ENCODE peak calls at places on chromosome 10, in seven cellular contexts. Z is A549, N is SK-N-SH, I is K562, D is GM12878, G is H1, O is HepG2. J is an unnamed sample.

GRCh38 chr10:14652816-14653215 is 121.9 kb downstream of the FAM107B start:
- DNase-seq in Z (no peak), N (no peak), I (no peak), D (no peak), G (no peak), O (no peak), J (no peak)

GRCh38 chr10:105071980-105072379 is 430.9 kb downstream of the SORCS3 start:
- DNase-seq in Z (no peak), N (no peak), I (no peak), D (no peak), G (no peak), O (no peak), J (no peak)

GRCh38 chr10:78972160-78972946 is 96.4 kb upstream of the ZMIZ1 start:
- DNase-seq in Z (peak), N (peak), I (peak), D (no peak), G (no peak), O (peak), J (peak)

GRCh38 chr10:79142064-79142491 is 73.3 kb downstream of the ZMIZ1 start:
- DNase-seq in Z (no peak), N (no peak), I (no peak), D (no peak), G (no peak), O (no peak), J (peak)

GRCh38 chr10:89296227-89296648 is 5.6 kb upstream of the IFIT2 start:
- DNase-seq in Z (no peak), N (no peak), I (no peak), D (no peak), G (no peak), O (no peak), J (peak)

GRCh38 chr10:132873395-132873794 is 69.0 kb downstream of the CFAP46 start:
- DNase-seq in Z (no peak), N (no peak), I (no peak), D (no peak), G (no peak), O (no peak), J (no peak)

GRCh38 chr10:119198438-119198837 is 8.9 kb upstream of the GRK5 start:
- DNase-seq in Z (peak), N (no peak), I (peak), D (no peak), G (peak), O (no peak), J (no peak)

GRCh38 chr10:124307531-124308350 is 111.0 kb downstream of the OAT start:
- DNase-seq in Z (no peak), N (no peak), I (no peak), D (no peak), G (no peak), O (no peak), J (no peak)

GRCh38 chr10:104274762-104275721 is 6.1 kb downstream of the GSTO2 start:
- DNase-seq in Z (peak), N (peak), I (peak), D (no peak), G (peak), O (no peak), J (no peak)

GRCh38 chr10:99467236-99467999 is 37.0 kb upstream of the GOT1 start:
- DNase-seq in Z (no peak), N (no peak), I (no peak), D (no peak), G (no peak), O (no peak), J (peak)

GRCh38 chr10:13614530-13615332 is 28.0 kb downstream of the PRPF18 start:
- DNase-seq in Z (no peak), N (peak), I (no peak), D (no peak), G (peak), O (no peak), J (peak)

GRCh38 chr10:35362701-35363350 is 26.5 kb downstream of the CCNY start:
- DNase-seq in Z (no peak), N (no peak), I (no peak), D (no peak), G (no peak), O (no peak), J (no peak)

GRCh38 chr10:102269017-102269416 is 23.7 kb downstream of the GBF1 start:
- DNase-seq in Z (no peak), N (no peak), I (no peak), D (no peak), G (no peak), O (no peak), J (no peak)

GRCh38 chr10:32065871-32066270 is 9.6 kb upstream of the KIF5B start:
- DNase-seq in Z (no peak), N (no peak), I (no peak), D (no peak), G (no peak), O (no peak), J (peak)

GRCh38 chr10:58280485-58280884 is 11.5 kb downstream of the CISD1 start:
- DNase-seq in Z (no peak), N (no peak), I (no peak), D (no peak), G (no peak), O (no peak), J (peak)
- TF ChIP-seq RFX5 in Z (no peak), N (no peak), I (no peak), D (no peak), G (no peak), O (no peak), J (no peak)

GRCh38 chr10:48541144-48541795 is 63.6 kb downstream of the ARHGAP22 start:
- DNase-seq in Z (no peak), N (no peak), I (no peak), D (no peak), G (peak), O (no peak), J (peak)
- TF ChIP-seq RFX5 in Z (no peak), N (no peak), I (no peak), D (no peak), G (no peak), O (no peak), J (no peak)

DNA sequence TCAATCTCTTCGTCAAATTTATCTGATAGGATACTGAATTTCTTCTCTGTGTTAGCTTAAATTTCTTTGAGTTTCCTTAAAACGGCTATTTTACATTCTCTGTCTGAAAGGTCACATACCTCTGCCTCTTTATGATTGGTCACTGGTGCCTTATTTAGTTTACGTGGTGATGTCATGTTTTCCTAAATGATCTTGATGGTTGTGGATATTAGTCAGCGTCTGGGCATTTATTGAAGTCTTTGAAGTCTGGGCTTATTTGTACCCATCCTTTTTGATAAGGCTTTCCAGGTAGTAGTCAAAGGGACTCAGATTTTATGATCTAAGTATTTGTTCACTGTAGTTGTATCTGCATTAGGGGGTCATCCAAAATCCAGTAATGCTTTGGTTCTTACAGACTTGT is 1407.5 kb upstream of the LRRTM3 start:
- DNase-seq in Z (no peak), N (no peak), I (no peak), D (no peak), G (no peak), O (peak), J (no peak)
- TF ChIP-seq RFX5 in Z (no peak), N (no peak), I (no peak), D (no peak), G (no peak), O (no peak), J (no peak)

GRCh38 chr10:131617113-131617877 is 283.5 kb upstream of the PPP2R2D start:
- DNase-seq in Z (no peak), N (peak), I (no peak), D (no peak), G (peak), O (no peak), J (no peak)

GRCh38 chr10:131616040-131616439 is 284.8 kb upstream of the PPP2R2D start:
- DNase-seq in Z (no peak), N (no peak), I (no peak), D (no peak), G (no peak), O (no peak), J (no peak)

GRCh38 chr10:131620904-131621303 is 279.9 kb upstream of the PPP2R2D start:
- DNase-seq in Z (no peak), N (no peak), I (no peak), D (no peak), G (no peak), O (no peak), J (no peak)

GRCh38 chr10:131620314-131620713 is 280.5 kb upstream of the PPP2R2D start:
- DNase-seq in Z (no peak), N (no peak), I (no peak), D (no peak), G (no peak), O (no peak), J (no peak)

DNA sequence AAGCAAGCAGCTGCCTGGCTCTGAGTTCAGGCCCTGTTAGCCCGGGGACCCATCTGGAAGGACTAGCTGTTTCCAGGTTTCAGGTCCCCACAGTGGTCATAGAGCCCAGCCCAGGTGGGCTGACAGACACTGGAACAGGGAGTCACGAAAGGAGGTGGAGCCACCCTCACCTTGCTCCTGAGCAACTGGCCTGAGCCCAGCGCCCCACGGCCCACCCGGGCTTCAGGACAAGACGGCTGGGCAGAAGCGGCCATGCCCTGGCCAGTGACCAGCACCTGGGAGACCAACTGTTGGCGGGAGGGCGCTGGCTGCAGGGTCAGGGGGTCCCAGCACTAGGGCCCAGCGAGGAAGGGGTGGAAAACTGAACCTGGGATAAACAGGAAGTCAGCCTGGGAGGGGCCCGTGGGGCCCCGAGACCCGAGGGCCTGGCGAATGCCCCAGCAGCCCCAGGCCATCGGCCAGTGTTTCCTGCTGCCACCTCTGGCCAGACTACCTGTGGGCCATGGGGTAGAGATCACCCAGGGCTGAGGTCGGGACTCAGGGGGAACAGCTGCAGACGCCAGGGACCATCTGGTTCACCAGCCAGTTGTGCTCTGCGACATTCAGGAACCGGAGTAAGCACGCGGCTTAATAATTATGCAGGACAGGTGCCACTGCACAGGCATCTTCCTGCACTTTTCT is 282.1 kb upstream of the PPP2R2D start:
- DNase-seq in Z (no peak), N (no peak), I (no peak), D (no peak), G (peak), O (no peak), J (no peak)
- TF ChIP-seq RFX5 in Z (no peak), N (no peak), I (no peak), D (no peak), G (no peak), O (no peak), J (no peak)

GRCh38 chr10:92995509-92995908 is 65.1 kb upstream of the CYP26C1 start:
- DNase-seq in Z (no peak), N (no peak), I (no peak), D (no peak), G (no peak), O (no peak), J (no peak)
- TF ChIP-seq RFX5 in Z (no peak), N (no peak), I (no peak), D (no peak), G (no peak), O (no peak), J (no peak)

GRCh38 chr10:116268976-116269375 is 4.0 kb downstream of the GFRA1 start:
- DNase-seq in Z (no peak), N (peak), I (no peak), D (no peak), G (no peak), O (no peak), J (no peak)
- TF ChIP-seq RFX5 in Z (no peak), N (no peak), I (no peak), D (no peak), G (no peak), O (no peak), J (no peak)

DNA sequence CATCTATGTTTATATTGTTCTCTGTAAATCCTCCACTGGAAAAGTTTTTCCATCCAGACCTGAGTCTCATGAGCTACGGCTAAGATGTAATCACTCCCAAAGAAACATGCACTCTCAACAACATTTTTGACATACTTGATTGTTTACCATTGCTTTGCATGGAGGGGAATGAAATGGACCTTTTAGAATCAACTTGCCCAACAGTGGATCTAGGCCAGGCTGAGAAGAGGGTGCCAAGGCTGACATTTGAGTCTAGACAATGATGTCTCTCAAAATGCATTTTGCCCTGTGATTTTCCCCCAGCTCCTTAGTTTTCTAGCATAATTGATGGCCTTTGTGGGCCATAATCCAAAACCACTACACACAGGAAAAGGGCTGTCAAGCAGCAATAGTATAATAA is 297.8 kb upstream of the KLF6 start:
- DNase-seq in Z (no peak), N (no peak), I (no peak), D (no peak), G (no peak), O (no peak), J (no peak)
- TF ChIP-seq RFX5 in Z (no peak), N (no peak), I (no peak), D (no peak), G (no peak), O (no peak), J (no peak)

GRCh38 chr10:122678266-122678665 is 21.4 kb downstream of the C10orf120 start:
- DNase-seq in Z (no peak), N (no peak), I (no peak), D (no peak), G (no peak), O (no peak), J (no peak)

GRCh38 chr10:122688293-122688989 is 11.2 kb downstream of the C10orf120 start:
- DNase-seq in Z (no peak), N (no peak), I (no peak), D (no peak), G (no peak), O (no peak), J (no peak)

DNA sequence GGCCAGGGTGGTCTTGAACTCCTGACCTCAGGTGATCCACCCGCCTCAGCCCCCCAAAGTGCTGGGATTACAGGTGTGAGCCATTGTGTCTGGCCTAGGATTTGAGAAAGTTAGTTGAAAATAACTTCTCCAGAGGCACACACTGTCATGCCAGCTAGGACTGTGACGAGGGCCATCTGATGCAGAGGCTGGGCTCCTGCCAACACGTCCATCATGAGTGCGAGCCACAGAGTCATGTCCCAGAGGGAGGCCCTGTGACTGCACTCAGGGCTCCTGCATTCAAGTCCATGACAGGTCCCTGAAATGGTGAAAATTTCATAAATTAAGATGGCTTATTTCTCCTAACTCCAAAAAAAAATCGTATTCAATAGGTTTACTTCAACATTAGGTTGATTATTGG is 17.1 kb downstream of the C10orf120 start:
- DNase-seq in Z (no peak), N (no peak), I (no peak), D (no peak), G (no peak), O (no peak), J (no peak)
- TF ChIP-seq RFX5 in Z (no peak), N (no peak), I (no peak), D (no peak), G (no peak), O (no peak), J (no peak)

GRCh38 chr10:75057680-75058079 is 53.8 kb upstream of the SAMD8 start:
- DNase-seq in Z (no peak), N (no peak), I (no peak), D (no peak), G (no peak), O (no peak), J (no peak)
- TF ChIP-seq RFX5 in Z (no peak), N (no peak), I (no peak), D (no peak), G (no peak), O (no peak), J (no peak)

GRCh38 chr10:7092603-7093002 is 318.2 kb downstream of the SFMBT2 start:
- DNase-seq in Z (no peak), N (no peak), I (no peak), D (no peak), G (no peak), O (no peak), J (no peak)

GRCh38 chr10:7094781-7095180 is 316.1 kb downstream of the SFMBT2 start:
- DNase-seq in Z (no peak), N (no peak), I (no peak), D (no peak), G (no peak), O (no peak), J (peak)

GRCh38 chr10:7093368-7093767 is 317.5 kb downstream of the SFMBT2 start:
- DNase-seq in Z (no peak), N (no peak), I (no peak), D (no peak), G (no peak), O (no peak), J (no peak)

GRCh38 chr10:7085913-7086589 is 324.8 kb downstream of the SFMBT2 start:
- DNase-seq in Z (no peak), N (no peak), I (peak), D (no peak), G (no peak), O (no peak), J (peak)

GRCh38 chr10:7090529-7090928 is 320.3 kb downstream of the SFMBT2 start:
- DNase-seq in Z (no peak), N (no peak), I (no peak), D (no peak), G (no peak), O (no peak), J (peak)
- TF ChIP-seq RFX5 in Z (no peak), N (no peak), I (no peak), D (no peak), G (no peak), O (no peak), J (no peak)